ENCODE peak calls at places on chromosomes 7 and 10, in four cellular contexts. H is breast epithelium, Z is adrenal gland, B is IMR-90. R is an unnamed sample. For H3K36me3 and H3K4me1, the result is how much of the 10 kb centered on the place peaks cover.

GRCh38 chr10:48307584-48307983 is 1.1 kb downstream of the MAPK8 start:
- DNase-seq in H (no peak), Z (no peak), B (no peak), R (no peak)

GRCh38 chr10:75431180-75432111 is at the start of gene LRMDA:
- DNase-seq in H (no peak), Z (peak), B (no peak), R (no peak)

GRCh38 chr7:50614721-50615518 is 49.7 kb upstream of the DDC start:
- DNase-seq in H (no peak), Z (no peak), B (no peak), R (no peak)

GRCh38 chr7:103851357-103851756 is 138.1 kb downstream of the RELN start:
- DNase-seq in H (no peak), Z (no peak), B (peak), R (no peak)

GRCh38 chr7:43649755-43650274 is 66.9 kb downstream of the STK17A start:
- DNase-seq in H (no peak), Z (no peak), B (peak), R (no peak)

GRCh38 chr7:88090671-88091070 is 129.2 kb downstream of the SRI start:
- DNase-seq in H (no peak), Z (no peak), B (no peak), R (no peak)

GRCh38 chr7:54704851-54705250 is 54.2 kb downstream of the SEC61G start:
- DNase-seq in H (no peak), Z (no peak), B (no peak), R (no peak)

GRCh38 chr7:21469894-21470293 is 42.0 kb downstream of the SP4 start:
- DNase-seq in H (no peak), Z (no peak), B (peak), R (no peak)

GRCh38 chr10:52539463-52539862 is 225.4 kb downstream of the DKK1 start:
- DNase-seq in H (no peak), Z (no peak), B (peak), R (peak)

GRCh38 chr7:138967159-138967558 is 14.0 kb downstream of the KIAA1549 start:
- DNase-seq in H (no peak), Z (no peak), B (no peak), R (no peak)

GRCh38 chr10:112605063-112605462 is 158.0 kb downstream of the VTI1A start:
- DNase-seq in H (no peak), Z (no peak), B (no peak), R (no peak)

GRCh38 chr7:158097511-158098124 is 490.0 kb downstream of the PTPRN2 start:
- DNase-seq in H (peak), Z (peak), B (no peak), R (no peak)

GRCh38 chr10:93652857-93653256 is 40.5 kb downstream of the PDE6C start:
- DNase-seq in H (no peak), Z (no peak), B (peak), R (no peak)

GRCh38 chr7:141073641-141074161 is at the start of gene TMEM178B:
- DNase-seq in H (no peak), Z (peak), B (no peak), R (no peak)

GRCh38 chr7:2646680-2647571 is 15.1 kb downstream of the TTYH3 start:
- DNase-seq in H (no peak), Z (peak), B (no peak), R (no peak)

GRCh38 chr7:55973747-55974250 is 9.4 kb downstream of the NIPSNAP2 start:
- DNase-seq in H (no peak), Z (no peak), B (no peak), R (no peak)

GRCh38 chr7:52211930-52212329 is 823.5 kb upstream of the POM121L12 start:
- DNase-seq in H (no peak), Z (no peak), B (no peak), R (no peak)

GRCh38 chr10:97861351-97861750 is 11.7 kb downstream of the GOLGA7B start:
- DNase-seq in H (no peak), Z (peak), B (peak), R (no peak)

GRCh38 chr10:94103902-94104301 is 110.2 kb downstream of the PLCE1 start:
- DNase-seq in H (no peak), Z (no peak), B (peak), R (peak)

GRCh38 chr7:75854233-75854632 is 24.6 kb upstream of the RHBDD2 start:
- DNase-seq in H (no peak), Z (no peak), B (peak), R (no peak)

GRCh38 chr10:117544729-117545140 is 2.2 kb downstream of the EMX2 start:
- DNase-seq in H (no peak), Z (no peak), B (no peak), R (no peak)

GRCh38 chr10:73916761-73917470 is 6.0 kb downstream of the PLAU start:
- DNase-seq in H (no peak), Z (no peak), B (peak), R (no peak)

GRCh38 chr7:95297041-95297440 is 27.3 kb downstream of the PON1 start:
- DNase-seq in H (no peak), Z (no peak), B (no peak), R (no peak)

GRCh38 chr10:96450514-96451207 is 63.1 kb downstream of the TLL2 start:
- DNase-seq in H (no peak), Z (no peak), B (no peak), R (no peak)

GRCh38 chr7:4040031-4040928 is 641.8 kb upstream of the FOXK1 start:
- DNase-seq in H (no peak), Z (no peak), B (no peak), R (no peak)

GRCh38 chr10:4061441-4061951 is 276.5 kb upstream of the KLF6 start:
- DNase-seq in H (no peak), Z (no peak), B (no peak), R (no peak)

GRCh38 chr10:102246261-102246660 is 929 bp downstream of the GBF1 start:
- DNase-seq in H (no peak), Z (no peak), B (peak), R (peak)

GRCh38 chr10:109978481-109978880 is 29.3 kb upstream of the ADD3 start:
- DNase-seq in H (no peak), Z (no peak), B (peak), R (peak)

GRCh38 chr10:28541695-28542365 is 8.9 kb downstream of the WAC start:
- DNase-seq in H (no peak), Z (no peak), B (no peak), R (no peak)

GRCh38 chr10:11192304-11193018 is 174.8 kb downstream of the CELF2 start:
- DNase-seq in H (no peak), Z (peak), B (no peak), R (no peak)

GRCh38 chr10:124558901-124559321 is 97.3 kb downstream of the LHPP start:
- DNase-seq in H (no peak), Z (no peak), B (peak), R (no peak)

GRCh38 chr10:124561206-124561605 is 99.6 kb downstream of the LHPP start:
- DNase-seq in H (no peak), Z (no peak), B (no peak), R (no peak)

GRCh38 chr10:124558339-124558685 is 96.7 kb downstream of the LHPP start:
- DNase-seq in H (no peak), Z (no peak), B (no peak), R (no peak)

GRCh38 chr10:124560377-124560776 is 98.8 kb downstream of the LHPP start:
- DNase-seq in H (no peak), Z (no peak), B (peak), R (no peak)

DNA sequence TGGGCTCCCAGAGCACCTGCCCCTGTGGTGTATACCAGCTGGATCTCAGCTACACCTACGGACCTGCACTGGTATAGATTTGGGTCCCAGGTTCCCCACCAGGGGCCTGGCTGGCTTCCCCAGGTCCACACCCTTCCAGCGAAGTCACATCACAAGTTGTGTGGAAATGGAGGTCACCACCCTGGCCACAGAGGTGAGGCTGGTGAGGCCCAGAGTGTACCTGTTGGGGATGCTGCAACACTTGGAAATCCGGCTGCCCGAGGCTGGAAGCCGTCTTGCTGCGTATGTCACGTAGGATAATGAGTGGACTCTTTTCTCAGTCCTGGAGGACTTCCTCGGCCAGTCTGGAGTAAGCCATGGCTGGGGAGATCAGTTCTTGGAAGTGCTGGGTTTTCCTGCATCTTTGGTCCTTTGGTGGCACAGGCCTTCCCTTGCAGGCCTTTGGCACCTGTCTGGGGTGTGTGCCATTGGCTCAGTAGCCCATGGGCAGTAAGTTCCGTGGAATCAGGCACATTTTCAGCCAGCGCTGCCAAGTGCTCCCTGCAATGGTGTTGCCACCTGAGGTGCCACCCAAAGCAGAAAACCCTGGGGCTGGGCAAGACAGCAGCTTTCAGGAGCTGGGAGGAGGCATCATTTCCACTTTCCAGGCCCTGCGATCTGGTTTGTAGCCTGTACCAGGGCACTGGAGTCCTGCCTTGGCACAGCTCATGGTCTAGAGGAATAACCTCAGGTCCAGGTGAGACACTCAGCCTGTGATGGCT is 97.9 kb downstream of the LHPP start:
- DNase-seq in H (no peak), Z (no peak), B (no peak), R (no peak)
- H3K36me3 ChIP-seq in H (under half), Z (under half), B (under half), R (under half)

DNA sequence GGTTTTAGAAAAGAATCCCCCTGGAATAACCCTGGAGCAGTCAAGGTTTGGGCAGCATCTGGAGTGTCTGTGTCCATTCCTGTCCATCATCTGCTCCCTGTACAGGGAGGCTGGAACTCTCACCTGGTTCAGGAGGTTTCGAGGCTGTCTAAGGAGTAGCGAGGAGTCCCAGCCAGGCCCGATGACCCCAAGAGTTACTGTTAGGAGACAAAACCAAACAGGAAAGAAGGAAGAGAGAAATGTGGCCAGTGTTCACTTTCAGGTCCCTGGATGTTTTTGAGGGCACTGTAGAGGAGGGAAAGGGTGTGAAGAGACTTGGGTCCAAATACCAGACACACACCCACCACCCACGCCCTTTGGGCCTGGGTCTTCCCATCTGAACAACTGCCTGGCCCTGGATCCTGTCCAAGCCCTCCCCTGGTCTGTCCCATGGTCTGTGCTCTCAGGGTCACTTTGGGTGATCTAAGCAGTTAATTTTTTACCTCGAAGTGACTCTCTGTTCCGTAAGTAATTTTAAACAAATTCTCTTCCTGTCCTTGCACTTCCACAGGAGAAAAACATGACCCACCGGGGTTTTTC is 117.1 kb downstream of the ZMIZ1 start:
- DNase-seq in H (no peak), Z (no peak), B (no peak), R (no peak)
- H3K4me1 ChIP-seq in H (under half), Z (half or more), B (half or more), R (half or more)

DNA sequence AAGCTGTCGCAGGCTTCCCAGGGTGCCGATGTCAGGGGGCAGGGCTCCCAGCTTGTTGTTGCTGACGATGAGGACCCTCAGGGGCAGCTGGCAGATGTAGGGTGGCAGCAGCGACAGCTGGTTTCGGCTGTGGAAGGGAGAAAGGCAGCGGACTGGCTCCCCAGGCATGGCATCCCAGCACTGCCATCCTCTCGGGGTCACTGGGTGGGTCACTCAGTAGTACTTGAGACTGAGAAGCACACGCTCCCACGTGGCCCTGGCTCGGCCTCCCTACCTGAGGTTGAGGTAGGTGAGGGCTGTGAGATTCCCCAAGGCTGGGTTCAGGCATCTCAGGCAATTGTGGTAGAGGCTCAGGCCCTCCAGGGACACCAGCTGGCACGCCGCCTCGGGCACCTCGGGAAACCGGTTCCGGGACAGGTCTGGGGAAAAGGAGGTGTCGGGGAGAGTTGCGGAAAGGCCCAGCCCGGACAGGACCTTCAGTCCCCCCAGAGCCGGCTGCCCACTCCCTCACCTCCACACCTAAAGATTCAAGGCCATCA is 3.8 kb downstream of the LRCH4 start:
- DNase-seq in H (peak), Z (no peak), B (no peak), R (no peak)
- H3K36me3 ChIP-seq in H (under half), Z (under half), B (half or more), R (half or more)

DNA sequence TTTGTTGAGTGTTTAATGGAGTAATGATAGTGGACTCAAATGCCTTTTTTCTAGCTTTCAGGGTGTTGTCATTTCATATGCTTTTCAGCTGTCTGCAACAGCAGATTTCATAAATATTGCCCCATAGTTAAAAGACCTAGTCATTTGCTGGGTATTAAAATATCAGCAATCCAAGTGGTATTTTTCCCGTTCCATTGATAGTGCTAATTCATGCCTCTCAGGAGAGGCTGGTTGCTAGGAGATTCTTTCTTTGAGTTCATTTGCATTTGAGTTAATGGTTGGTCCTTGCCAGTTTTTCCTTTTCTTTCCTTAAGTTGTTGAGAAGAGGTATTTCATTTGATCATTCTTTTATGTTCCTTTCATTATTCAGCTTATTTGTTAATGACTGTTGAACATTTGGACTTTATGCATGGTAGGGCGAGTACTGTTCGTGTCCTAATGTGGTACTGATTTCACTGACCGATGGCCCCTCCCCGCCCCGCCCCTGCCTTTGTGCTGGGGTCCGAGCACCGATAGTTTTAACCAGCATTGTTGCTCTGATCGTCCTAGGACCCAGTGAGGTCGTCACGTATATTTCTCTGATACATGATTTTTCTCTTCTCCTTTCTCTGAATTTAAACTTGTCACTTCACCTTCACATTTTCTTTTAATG is 128.6 kb downstream of the CCNY start:
- DNase-seq in H (no peak), Z (no peak), B (peak), R (no peak)
- H3K4me1 ChIP-seq in H (under half), Z (under half), B (under half), R (under half)

GRCh38 chr10:69101451-69102095 is 13.7 kb downstream of the SRGN start:
- DNase-seq in H (no peak), Z (no peak), B (peak), R (peak)
- H3K36me3 ChIP-seq in H (under half), Z (under half), B (under half), R (under half)

DNA sequence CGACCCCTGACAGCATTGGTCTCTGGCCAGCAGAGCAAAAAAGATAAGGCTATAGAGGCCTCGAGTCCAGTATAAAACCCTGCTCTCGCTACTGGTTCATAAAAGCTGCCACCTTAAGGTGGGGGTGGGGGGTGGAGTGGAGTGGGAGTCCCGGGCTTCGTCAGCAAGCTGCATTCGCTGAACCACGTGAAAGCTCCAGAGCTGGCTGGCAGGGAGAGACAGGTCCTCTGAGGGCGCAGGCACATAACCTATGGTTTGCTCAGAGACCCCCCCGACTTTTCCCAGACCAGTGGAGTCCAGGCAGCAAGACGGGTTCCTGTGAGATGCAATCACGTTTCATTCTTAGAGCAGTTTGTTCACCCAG is 1.4 kb downstream of the KAZALD1 start:
- DNase-seq in H (no peak), Z (no peak), B (no peak), R (no peak)
- H3K4me1 ChIP-seq in H (under half), Z (under half), B (under half), R (under half)

DNA sequence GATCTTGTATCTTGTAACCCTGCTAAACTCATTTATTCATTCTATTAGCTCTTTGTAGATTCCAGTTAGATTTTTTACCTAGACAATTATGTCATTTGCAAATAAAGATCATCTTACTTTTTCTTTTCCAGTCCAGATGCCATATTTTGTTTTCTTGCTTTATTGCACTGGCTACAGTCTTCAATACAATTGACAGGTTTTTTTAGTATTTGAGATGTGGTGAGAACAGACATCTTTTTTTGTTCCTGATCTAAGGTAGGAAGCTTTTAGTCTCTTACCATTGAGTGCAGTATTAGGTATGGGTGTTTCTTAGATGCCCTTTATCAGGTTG is 12.1 kb downstream of the SPRN start:
- DNase-seq in H (no peak), Z (no peak), B (no peak), R (no peak)
- H3K36me3 ChIP-seq in H (under half), Z (under half), B (under half), R (half or more)